ENCODE peak calls at places on chromosomes 16 and 17, in six cellular contexts. Z is adrenal gland; J is activated CD8-positive, alpha-beta memory T cell treated with anti-CD3 and anti-CD28 coated beads for 4 hours; R is stimulated activated CD4-positive, alpha-beta T cell treated with anti-CD3 and anti-CD28 coated beads, TNF-alpha, amount 100 ng/mL, for 48 hours; E is BJ; O is lower leg skin. X is an unnamed sample.

GRCh38 chr17:56367381-56367780 is 214.1 kb downstream of the ANKFN1 start:
- DNase-seq in Z (no peak), J (no peak), R (no peak), E (no peak), O (no peak), X (no peak)

GRCh38 chr17:46994993-46995392 is 15.9 kb upstream of the RPRML start:
- DNase-seq in Z (no peak), J (no peak), R (no peak), E (no peak), O (no peak), X (no peak)

GRCh38 chr17:32565401-32565800 is 78.6 kb downstream of the CDK5R1 start:
- DNase-seq in Z (no peak), J (no peak), R (no peak), E (no peak), O (no peak), X (no peak)

GRCh38 chr17:6639651-6640535 is 618 bp downstream of the KIAA0753 start:
- DNase-seq in Z (peak), J (no peak), R (no peak), E (no peak), O (no peak), X (no peak)

GRCh38 chr17:6257339-6257738 is 177.6 kb downstream of the AIPL1 start:
- DNase-seq in Z (no peak), J (no peak), R (no peak), E (no peak), O (no peak), X (no peak)

GRCh38 chr17:38867179-38867994 is 2.5 kb upstream of the LASP1 start:
- DNase-seq in Z (peak), J (no peak), R (peak), E (no peak), O (peak), X (no peak)

GRCh38 chr16:26795184-26795583 is 271.5 kb upstream of the C16orf82 start:
- DNase-seq in Z (no peak), J (no peak), R (no peak), E (no peak), O (no peak), X (no peak)

GRCh38 chr17:21371511-21372081 is 4.6 kb upstream of the KCNJ12 start:
- DNase-seq in Z (no peak), J (no peak), R (no peak), E (no peak), O (no peak), X (no peak)

X was measured in CMK.